ENCODE peak calls at places on chromosomes 13 and 19, in six cellular contexts. One of them, this sample, is unnamed.

GRCh38 chr19:18259848-18260247 is 14.4 kb downstream of the IQCN start:
- DNase-seq in LHCN-M2: peak
- DNase-seq in AG09319: no peak
- DNase-seq in left ventricle myocardium inferior: no peak
- DNase-seq in T-cell: no peak
- DNase-seq in NCI-H1417: no peak
- DNase-seq in this sample: no peak

GRCh38 chr19:52453324-52454094 is at the start of gene ZNF578:
- DNase-seq in AG09319: peak
- DNase-seq in LHCN-M2: peak
- DNase-seq in T-cell: peak
- DNase-seq in NCI-H1417: no peak
- DNase-seq in left ventricle myocardium inferior: peak
- DNase-seq in this sample: peak

GRCh38 chr13:80584785-80585184 is 243.9 kb upstream of the SPRY2 start:
- DNase-seq in T-cell: no peak
- DNase-seq in NCI-H1417: no peak
- DNase-seq in LHCN-M2: no peak
- DNase-seq in AG09319: no peak
- DNase-seq in left ventricle myocardium inferior: no peak
- DNase-seq in this sample: no peak

GRCh38 chr13:60211548-60211947 is 47.8 kb upstream of the DIAPH3 start:
- DNase-seq in left ventricle myocardium inferior: no peak
- DNase-seq in LHCN-M2: no peak
- DNase-seq in AG09319: no peak
- DNase-seq in T-cell: no peak
- DNase-seq in NCI-H1417: no peak
- DNase-seq in this sample: no peak

GRCh38 chr13:98909016-98909415 is 68.8 kb downstream of the DOCK9 start:
- DNase-seq in AG09319: no peak
- DNase-seq in NCI-H1417: no peak
- DNase-seq in T-cell: no peak
- DNase-seq in left ventricle myocardium inferior: no peak
- DNase-seq in LHCN-M2: no peak
- DNase-seq in this sample: no peak

GRCh38 chr13:60210510-60211065 is 46.9 kb upstream of the DIAPH3 start:
- DNase-seq in NCI-H1417: no peak
- DNase-seq in AG09319: no peak
- DNase-seq in left ventricle myocardium inferior: no peak
- DNase-seq in LHCN-M2: no peak
- DNase-seq in T-cell: no peak
- DNase-seq in this sample: no peak

GRCh38 chr19:43078311-43078710 is 4.2 kb downstream of the PSG2 start:
- DNase-seq in LHCN-M2: no peak
- DNase-seq in AG09319: no peak
- DNase-seq in T-cell: no peak
- DNase-seq in NCI-H1417: no peak
- DNase-seq in left ventricle myocardium inferior: no peak
- DNase-seq in this sample: no peak

GRCh38 chr19:17872251-17873001 is 681 bp downstream of the SLC5A5 start:
- DNase-seq in T-cell: no peak
- DNase-seq in AG09319: no peak
- DNase-seq in left ventricle myocardium inferior: no peak
- DNase-seq in NCI-H1417: no peak
- DNase-seq in LHCN-M2: no peak
- DNase-seq in this sample: no peak

GRCh38 chr19:31348416-31349159 is 648 bp downstream of the TSHZ3 start:
- DNase-seq in T-cell: no peak
- DNase-seq in AG09319: no peak
- DNase-seq in LHCN-M2: peak
- DNase-seq in NCI-H1417: no peak
- DNase-seq in left ventricle myocardium inferior: peak
- DNase-seq in this sample: no peak

GRCh38 chr13:22505489-22505888 is 675.3 kb upstream of the SGCG start:
- DNase-seq in LHCN-M2: peak
- DNase-seq in left ventricle myocardium inferior: no peak
- DNase-seq in NCI-H1417: no peak
- DNase-seq in AG09319: no peak
- DNase-seq in T-cell: no peak
- DNase-seq in this sample: no peak

GRCh38 chr13:23922005-23922932 is 25.0 kb upstream of the C1QTNF9B start:
- DNase-seq in left ventricle myocardium inferior: no peak
- DNase-seq in NCI-H1417: no peak
- DNase-seq in AG09319: no peak
- DNase-seq in LHCN-M2: no peak
- DNase-seq in T-cell: no peak
- DNase-seq in this sample: no peak

GRCh38 chr13:98515804-98516465 is 61.0 kb downstream of the STK24 start:
- DNase-seq in AG09319: no peak
- DNase-seq in T-cell: no peak
- DNase-seq in NCI-H1417: no peak
- DNase-seq in left ventricle myocardium inferior: no peak
- DNase-seq in LHCN-M2: no peak
- DNase-seq in this sample: no peak

GRCh38 chr19:2485428-2485827 is 9.5 kb downstream of the GADD45B start:
- DNase-seq in AG09319: no peak
- DNase-seq in T-cell: no peak
- DNase-seq in left ventricle myocardium inferior: no peak
- DNase-seq in NCI-H1417: no peak
- DNase-seq in LHCN-M2: no peak
- DNase-seq in this sample: no peak

GRCh38 chr13:88937381-88937780 is 1266.2 kb downstream of the SLITRK5 start:
- DNase-seq in AG09319: no peak
- DNase-seq in LHCN-M2: no peak
- DNase-seq in T-cell: no peak
- DNase-seq in left ventricle myocardium inferior: no peak
- DNase-seq in NCI-H1417: no peak
- DNase-seq in this sample: no peak

GRCh38 chr19:45981350-45981749 is 7.7 kb upstream of the NOVA2 start:
- DNase-seq in AG09319: no peak
- DNase-seq in NCI-H1417: no peak
- DNase-seq in LHCN-M2: no peak
- DNase-seq in left ventricle myocardium inferior: no peak
- DNase-seq in T-cell: no peak
- DNase-seq in this sample: no peak

GRCh38 chr13:50574731-50575130 is 268.8 kb downstream of the DLEU7 start:
- DNase-seq in NCI-H1417: no peak
- DNase-seq in T-cell: no peak
- DNase-seq in left ventricle myocardium inferior: no peak
- DNase-seq in LHCN-M2: peak
- DNase-seq in AG09319: no peak
- DNase-seq in this sample: no peak

GRCh38 chr13:59867867-59868266 is 295.9 kb downstream of the DIAPH3 start:
- DNase-seq in NCI-H1417: no peak
- DNase-seq in T-cell: no peak
- DNase-seq in LHCN-M2: no peak
- DNase-seq in AG09319: no peak
- DNase-seq in left ventricle myocardium inferior: no peak
- DNase-seq in this sample: no peak

GRCh38 chr13:42715909-42716308 is 65.5 kb upstream of the FAM216B start:
- DNase-seq in left ventricle myocardium inferior: peak
- DNase-seq in NCI-H1417: no peak
- DNase-seq in AG09319: no peak
- DNase-seq in LHCN-M2: no peak
- DNase-seq in T-cell: no peak
- DNase-seq in this sample: no peak

GRCh38 chr13:32745509-32745908 is 159.3 kb downstream of the PDS5B start:
- DNase-seq in LHCN-M2: no peak
- DNase-seq in left ventricle myocardium inferior: no peak
- DNase-seq in T-cell: no peak
- DNase-seq in NCI-H1417: no peak
- DNase-seq in AG09319: no peak
- DNase-seq in this sample: no peak

This sample was measured in pulmonary artery endothelial cell.